ENCODE peak calls at places on chromosomes 1 and 21, in ten cellular contexts. A is activated naive CD8-positive, alpha-beta T cell treated with anti-CD3 and anti-CD28 coated beads, Interleukin-2, amount 50 U/mL, for 24 hours; J is brain microvascular endothelial cell; E is stimulated activated CD8-positive, alpha-beta memory T cell treated with anti-CD3 and anti-CD28 coated beads, Interleukin-4, amount 100 ng/mL, for 24 hours; P is posterior cingulate gyrus; T is NCI-H1105 treated with DMSO at 0.1 percent for 48 hours; N is HFFc6; S is fibroblast of mammary gland; F is CD8-positive, alpha-beta T cell; O is lower lobe of right lung. H is an unnamed sample.

GRCh38 chr1:43565600-43566360 is 35.1 kb downstream of the PTPRF start:
- DNase-seq in J (peak; percentile 18), E (peak; percentile 23), N (no peak), F (no peak), T (peak; percentile 36), S (peak; percentile 50), P (peak; percentile 72), O (peak; percentile 67), A (peak; percentile 68), H (no peak)

GRCh38 chr1:21244154-21244553 is 46.1 kb downstream of the ECE1 start:
- DNase-seq in O (no peak), S (no peak), F (no peak), J (no peak), E (no peak), A (no peak), P (no peak), T (no peak), N (no peak), H (no peak)

GRCh38 chr1:16618719-16619118 is 5.4 kb upstream of the NBPF1 start:
- DNase-seq in P (no peak), S (no peak), E (no peak), F (no peak), T (no peak), J (no peak), A (no peak), N (no peak), O (peak; percentile 52), H (peak; percentile 44)

GRCh38 chr1:11690132-11690668 is 1.3 kb upstream of the DRAXIN start:
- DNase-seq in T (no peak), N (no peak), O (no peak), J (no peak), A (no peak), S (no peak), E (no peak), P (no peak), F (no peak), H (no peak)

GRCh38 chr1:160058087-160058486 is 11.9 kb downstream of the KCNJ10 start:
- DNase-seq in A (no peak), F (no peak), P (no peak), T (no peak), O (no peak), S (peak; percentile 23), J (no peak), N (no peak), E (no peak), H (no peak)

GRCh38 chr21:34792504-34793089 is 123.8 kb downstream of the CLIC6 start:
- DNase-seq in J (no peak), A (no peak), N (no peak), E (no peak), S (no peak), T (peak; percentile 49), O (no peak), P (no peak), F (no peak), H (no peak)

GRCh38 chr1:26084091-26084561 is 16.7 kb upstream of the TRIM63 start:
- DNase-seq in J (no peak), A (no peak), S (no peak), N (no peak), E (no peak), O (no peak), F (no peak), T (no peak), P (no peak), H (no peak)

GRCh38 chr1:54784066-54784465 is 17.1 kb downstream of the TTC22 start:
- DNase-seq in O (no peak), P (no peak), T (no peak), J (no peak), F (no peak), N (no peak), A (no peak), E (no peak), S (no peak), H (no peak)

GRCh38 chr1:47439151-47440051 is 1.6 kb downstream of the FOXD2 start:
- DNase-seq in P (no peak), S (no peak), E (no peak), O (no peak), F (no peak), A (no peak), T (no peak), J (no peak), N (no peak), H (peak; percentile 49)

GRCh38 chr21:33201945-33202344 is 27.8 kb upstream of the IFNAR2 start:
- DNase-seq in P (no peak), E (no peak), S (no peak), N (no peak), A (no peak), O (no peak), J (no peak), F (no peak), T (no peak), H (no peak)

GRCh38 chr1:194361374-194362131 is 1175.1 kb upstream of the B3GALT2 start:
- DNase-seq in S (no peak), O (no peak), P (no peak), A (no peak), J (no peak), N (no peak), E (no peak), T (no peak), F (no peak), H (no peak)

GRCh38 chr1:113545210-113545609 is 154.9 kb downstream of the MAGI3 start:
- DNase-seq in E (no peak), P (no peak), T (peak; percentile 33), S (no peak), O (no peak), N (no peak), J (no peak), A (no peak), F (no peak), H (no peak)

GRCh38 chr1:33560680-33561079 is 88.2 kb downstream of the ZSCAN20 start:
- DNase-seq in E (no peak), F (no peak), N (no peak), A (no peak), J (no peak), T (no peak), S (peak; percentile 27), O (no peak), P (no peak), H (no peak)

GRCh38 chr1:80064524-80064923 is 1058.0 kb upstream of the ADGRL4 start:
- DNase-seq in N (no peak), O (no peak), E (no peak), A (no peak), S (peak; percentile 46), T (no peak), F (no peak), J (no peak), P (no peak), H (no peak)

GRCh38 chr1:1431006-1431844 is 4.3 kb upstream of the VWA1 start:
- DNase-seq in T (no peak), O (no peak), N (no peak), E (no peak), P (no peak), F (no peak), A (no peak), J (no peak), S (no peak), H (no peak)

GRCh38 chr1:99397029-99397428 is 132.7 kb downstream of the PLPPR4 start:
- DNase-seq in S (no peak), T (no peak), P (no peak), F (no peak), E (no peak), J (peak; percentile 33), N (no peak), A (no peak), O (no peak), H (no peak)

GRCh38 chr1:215284966-215285365 is 202.4 kb downstream of the KCNK2 start:
- DNase-seq in S (peak; percentile 31), A (no peak), E (no peak), F (no peak), J (no peak), T (no peak), N (no peak), O (no peak), P (no peak), H (no peak)